ENCODE peak calls at places on chromosomes 13 and 19, in nine cellular contexts. W, X, K, Z, S, D, F, I and M are unnamed samples.

GRCh38 chr13:114272977-114273376 is 8.4 kb upstream of the UPF3A start:
- DNase-seq in D (no peak), F (no peak), W (no peak), Z (peak; percentile 14), S (no peak), X (no peak), I (no peak), K (no peak), M (peak; percentile 11)

GRCh38 chr19:41901707-41902360 is 18.9 kb downstream of the ARHGEF1 start:
- DNase-seq in W (no peak), I (no peak), K (no peak), D (no peak), F (no peak), S (no peak), Z (no peak), X (no peak), M (no peak)

GRCh38 chr19:6723738-6724137 is 3.3 kb upstream of the C3 start:
- DNase-seq in Z (peak; percentile 61), I (no peak), D (no peak), F (no peak), K (no peak), S (no peak), W (no peak), X (peak; percentile 44), M (no peak)

GRCh38 chr13:60227168-60227567 is 63.4 kb upstream of the DIAPH3 start:
- DNase-seq in F (no peak), S (no peak), K (no peak), D (no peak), Z (no peak), X (no peak), W (no peak), I (no peak), M (no peak)

GRCh38 chr13:114010401-114011101 is 36.7 kb upstream of the C13orf46 start:
- DNase-seq in K (no peak), S (no peak), W (no peak), F (no peak), X (no peak), Z (no peak), I (no peak), D (no peak), M (no peak)

GRCh38 chr13:38350114-38350617 is 515 bp downstream of the UFM1 start:
- DNase-seq in F (no peak), W (no peak), I (peak; percentile 78), X (peak; percentile 56), S (peak; percentile 46), Z (peak; percentile 51), K (peak; percentile 21), D (peak; percentile 61), M (peak; percentile 64)

GRCh38 chr13:24984134-24984533 is 111.8 kb upstream of the PABPC3 start:
- DNase-seq in I (no peak), W (no peak), D (no peak), X (no peak), S (no peak), Z (no peak), K (no peak), F (no peak), M (no peak)

GRCh38 chr13:97559981-97560380 is 126.0 kb downstream of the RAP2A start:
- DNase-seq in X (no peak), D (no peak), F (no peak), S (no peak), Z (no peak), I (no peak), K (no peak), W (no peak), M (no peak)

GRCh38 chr19:14361824-14362223 is 19.4 kb upstream of the ADGRE5 start:
- DNase-seq in S (no peak), K (no peak), W (no peak), X (no peak), F (no peak), D (no peak), Z (peak; percentile 85), I (no peak), M (peak; percentile 62)

GRCh38 chr19:47826800-47827199 is 5.1 kb downstream of the CRX start:
- DNase-seq in F (no peak), W (no peak), S (no peak), I (no peak), X (no peak), D (no peak), K (no peak), Z (no peak), M (no peak)

GRCh38 chr19:46813570-46814358 is 25.4 kb upstream of the SLC1A5 start:
- DNase-seq in K (peak; percentile 83), Z (no peak), D (peak; percentile 62), W (no peak), F (no peak), X (no peak), S (peak; percentile 78), I (no peak), M (peak; percentile 92)

GRCh38 chr13:46489586-46490023 is 63.4 kb upstream of the LRCH1 start:
- DNase-seq in D (no peak), F (no peak), Z (no peak), S (no peak), I (no peak), W (peak; percentile 78), X (no peak), K (no peak), M (peak; percentile 82)

GRCh38 chr13:22455036-22455435 is 725.7 kb upstream of the SGCG start:
- DNase-seq in W (no peak), K (no peak), S (no peak), Z (no peak), D (no peak), F (no peak), X (no peak), I (no peak), M (no peak)
- H3K4me3 ChIP-seq in W (no peak overlapping the region), K (no peak overlapping the region), S (no peak overlapping the region), Z (no peak overlapping the region), D (no peak overlapping the region), F (no peak overlapping the region), X (no peak overlapping the region), I (no peak overlapping the region), M (no peak overlapping the region)

GRCh38 chr19:35902870-35903475 is 644 bp downstream of the HCST start:
- DNase-seq in I (no peak), K (no peak), F (no peak), W (no peak), D (no peak), Z (no peak), S (no peak), X (no peak), M (no peak)

GRCh38 chr19:35903550-35904179 is 1.3 kb downstream of the HCST start:
- DNase-seq in X (peak; percentile 96), W (no peak), K (peak; percentile 43), I (peak; percentile 78), D (peak; percentile 80), Z (peak; percentile 96), F (no peak), S (peak; percentile 70), M (peak; percentile 58)

GRCh38 chr19:35901055-35901644 is 810 bp upstream of the NFKBID start:
- DNase-seq in K (no peak), X (no peak), I (peak; percentile 43), F (no peak), Z (no peak), D (no peak), W (peak; percentile 45), S (no peak), M (peak; percentile 36)

GRCh38 chr19:35899547-35900214 is 659 bp downstream of the NFKBID start:
- DNase-seq in D (peak; percentile 77), W (no peak), F (no peak), X (peak; percentile 89), I (peak; percentile 91), K (peak; percentile 57), Z (peak; percentile 81), S (peak; percentile 81), M (peak; percentile 80)

DNA sequence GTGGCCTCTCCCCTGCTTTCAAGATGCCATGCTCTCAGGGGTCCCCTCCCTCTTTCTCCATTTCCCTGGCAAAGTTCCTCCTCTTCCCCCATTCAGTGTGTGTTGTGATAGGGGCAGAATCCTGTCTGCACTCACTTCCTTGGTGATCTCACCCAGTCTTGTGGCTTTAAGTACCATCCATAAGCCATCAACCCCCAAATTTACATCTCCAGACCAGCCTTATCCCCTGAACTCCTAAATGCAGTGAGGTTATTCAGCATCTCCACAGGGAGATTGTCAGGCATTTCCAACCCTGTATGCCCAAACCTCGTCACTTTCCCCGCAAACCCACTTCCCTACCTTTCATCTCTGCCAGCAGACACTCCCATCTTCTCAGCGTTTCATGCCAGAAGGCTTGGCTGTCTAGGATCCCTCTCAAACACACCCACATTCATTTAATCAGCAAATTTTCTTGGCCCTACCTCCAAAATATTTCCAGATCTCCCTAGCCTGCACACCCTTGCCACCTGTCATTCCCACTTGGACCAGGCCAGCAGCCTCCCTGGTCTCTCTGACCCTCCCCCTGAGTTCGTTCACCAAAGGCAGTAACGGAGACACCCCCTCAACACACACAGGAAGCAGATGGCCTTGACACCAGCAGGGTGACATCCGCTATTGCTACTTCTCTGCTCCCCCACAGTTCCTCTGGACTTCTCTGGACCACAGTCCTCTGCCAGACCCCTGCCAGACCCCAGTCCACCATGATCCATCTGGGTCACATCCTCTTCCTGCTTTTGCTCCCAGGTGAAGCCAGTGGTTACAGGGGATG is at the start of gene HCST:
- DNase-seq in Z (peak; percentile 81), F (no peak), D (peak; percentile 38), X (peak; percentile 71), K (no peak), S (no peak), W (peak; percentile 22), I (no peak), M (no peak)
- H3K4me3 ChIP-seq in Z (peak within 1 kb of the TSS; percentile 40), F (peak within 1 kb of the TSS; percentile 16), D (peak within 1 kb of the TSS; percentile 17), X (peak within 1 kb of the TSS; percentile 33), K (peak within 1 kb of the TSS; percentile 25), S (peak within 1 kb of the TSS; percentile 29), W (peak within 1 kb of the TSS; percentile 20), I (no peak within 1 kb of the TSS), M (peak within 1 kb of the TSS; percentile 36)

GRCh38 chr19:4337906-4338440 is 654 bp downstream of the STAP2 start:
- DNase-seq in I (peak; percentile 80), D (no peak), K (no peak), S (no peak), Z (no peak), W (no peak), X (no peak), F (no peak), M (peak; percentile 54)
- H3K4me3 ChIP-seq in I (peak overlapping the region; percentile 16), D (peak overlapping the region; percentile 61), K (peak overlapping the region; percentile 40), S (peak overlapping the region; percentile 58), Z (no peak overlapping the region), W (peak overlapping the region; percentile 29), X (peak overlapping the region; percentile 53), F (peak overlapping the region; percentile 60), M (peak overlapping the region; percentile 41)

GRCh38 chr19:18603958-18604819 is 2.4 kb downstream of the CRLF1 start:
- DNase-seq in I (no peak), S (no peak), K (no peak), F (no peak), X (no peak), W (no peak), Z (no peak), D (no peak), M (no peak)

GRCh38 chr19:18605196-18605545 is 1.4 kb downstream of the CRLF1 start:
- DNase-seq in S (no peak), X (no peak), Z (no peak), F (no peak), K (no peak), I (no peak), D (no peak), W (no peak), M (no peak)

GRCh38 chr19:18604820-18605159 is 1.8 kb downstream of the CRLF1 start:
- DNase-seq in S (no peak), X (no peak), D (no peak), F (no peak), W (no peak), Z (no peak), K (no peak), I (no peak), M (no peak)

GRCh38 chr19:18606281-18607221 is at the start of gene CRLF1:
- DNase-seq in W (no peak), Z (no peak), D (no peak), F (no peak), S (no peak), I (no peak), X (no peak), K (no peak), M (no peak)

GRCh38 chr19:18605546-18606280 is 886 bp downstream of the CRLF1 start:
- DNase-seq in D (no peak), X (no peak), F (no peak), W (no peak), K (no peak), S (no peak), I (no peak), Z (no peak), M (no peak)
- H3K4me3 ChIP-seq in D (peak overlapping the region; percentile 23), X (peak overlapping the region; percentile 12), F (no peak overlapping the region), W (no peak overlapping the region), K (no peak overlapping the region), S (peak overlapping the region; percentile 33), I (no peak overlapping the region), Z (no peak overlapping the region), M (no peak overlapping the region)